ENCODE peak calls at places on chromosomes 2 and 18, in eight cellular contexts. Z, J, Y, P, E, D, V and U are unnamed samples.

GRCh38 chr2:241873081-241873802 is 3.7 kb downstream of the RTP5 start:
- DNase-seq in Z (no peak), J (no peak), Y (no peak), P (no peak), E (no peak), D (no peak), V (no peak), U (no peak)

GRCh38 chr2:1553671-1554295 is 140.5 kb downstream of the TPO start:
- DNase-seq in Z (peak), J (peak), Y (peak), P (no peak), E (peak), D (peak), V (no peak), U (no peak)

GRCh38 chr2:120239488-120240287 is 13.0 kb upstream of the RALB start:
- DNase-seq in Z (peak), J (peak), Y (peak), P (no peak), E (peak), D (peak), V (peak), U (no peak)

GRCh38 chr2:215764441-215765048 is 248.8 kb downstream of the MREG start:
- DNase-seq in Z (no peak), J (peak), Y (peak), P (no peak), E (no peak), D (no peak), V (no peak), U (no peak)

GRCh38 chr2:63788070-63788469 is 53.6 kb upstream of the UGP2 start:
- DNase-seq in Z (peak), J (peak), Y (peak), P (no peak), E (no peak), D (no peak), V (no peak), U (peak)

GRCh38 chr2:149184994-149185393 is 145.4 kb upstream of the LYPD6 start:
- DNase-seq in Z (no peak), J (no peak), Y (no peak), P (no peak), E (no peak), D (no peak), V (no peak), U (no peak)

GRCh38 chr2:112073875-112074274 is 18.8 kb downstream of the TMEM87B start:
- DNase-seq in Z (no peak), J (no peak), Y (peak), P (no peak), E (no peak), D (no peak), V (no peak), U (no peak)

GRCh38 chr18:2564373-2564772 is 6.9 kb downstream of the METTL4 start:
- DNase-seq in Z (no peak), J (no peak), Y (no peak), P (no peak), E (no peak), D (no peak), V (no peak), U (no peak)

GRCh38 chr2:191692502-191693115 is 14.7 kb downstream of the NABP1 start:
- DNase-seq in Z (no peak), J (no peak), Y (no peak), P (no peak), E (no peak), D (no peak), V (no peak), U (no peak)

GRCh38 chr2:66575625-66576371 is 140.9 kb downstream of the MEIS1 start:
- DNase-seq in Z (peak), J (peak), Y (no peak), P (no peak), E (peak), D (no peak), V (peak), U (no peak)

GRCh38 chr2:85802337-85803103 is 48.7 kb downstream of the ATOH8 start:
- DNase-seq in Z (no peak), J (peak), Y (no peak), P (no peak), E (no peak), D (no peak), V (no peak), U (no peak)

GRCh38 chr2:133766164-133766832 is 198.0 kb upstream of the NCKAP5 start:
- DNase-seq in Z (no peak), J (no peak), Y (no peak), P (no peak), E (no peak), D (no peak), V (no peak), U (no peak)

GRCh38 chr2:71563872-71564271 is 110.5 kb downstream of the DYSF start:
- DNase-seq in Z (no peak), J (no peak), Y (no peak), P (no peak), E (no peak), D (no peak), V (no peak), U (peak)

GRCh38 chr2:75523313-75524275 is 37.1 kb downstream of the EVA1A start:
- DNase-seq in Z (peak), J (peak), Y (peak), P (no peak), E (no peak), D (peak), V (no peak), U (no peak)

GRCh38 chr2:168712053-168712452 is 90.4 kb upstream of the NOSTRIN start:
- DNase-seq in Z (no peak), J (no peak), Y (no peak), P (no peak), E (no peak), D (no peak), V (no peak), U (no peak)

GRCh38 chr2:144520718-144521487 is 984 bp upstream of the ZEB2 start:
- DNase-seq in Z (no peak), J (peak), Y (no peak), P (no peak), E (no peak), D (no peak), V (no peak), U (no peak)

GRCh38 chr18:12497296-12497695 is 89.6 kb downstream of the PRELID3A start:
- DNase-seq in Z (no peak), J (no peak), Y (no peak), P (no peak), E (no peak), D (no peak), V (no peak), U (no peak)

GRCh38 chr2:135948642-135949355 is 36.6 kb downstream of the DARS1 start:
- DNase-seq in Z (peak), J (peak), Y (peak), P (no peak), E (no peak), D (peak), V (no peak), U (no peak)

GRCh38 chr2:187550797-187551306 is 3.4 kb downstream of the TFPI start:
- DNase-seq in Z (no peak), J (no peak), Y (no peak), P (no peak), E (no peak), D (no peak), V (no peak), U (no peak)

GRCh38 chr2:187553908-187554703 is at the start of gene TFPI:
- DNase-seq in Z (peak), J (peak), Y (peak), P (no peak), E (no peak), D (peak), V (no peak), U (no peak)

GRCh38 chr2:187554704-187555082 is 458 bp upstream of the TFPI start:
- DNase-seq in Z (no peak), J (no peak), Y (no peak), P (no peak), E (no peak), D (no peak), V (no peak), U (no peak)

GRCh38 chr2:187552959-187553681 is 1.1 kb downstream of the TFPI start:
- DNase-seq in Z (peak), J (peak), Y (peak), P (no peak), E (no peak), D (peak), V (no peak), U (no peak)

DNA sequence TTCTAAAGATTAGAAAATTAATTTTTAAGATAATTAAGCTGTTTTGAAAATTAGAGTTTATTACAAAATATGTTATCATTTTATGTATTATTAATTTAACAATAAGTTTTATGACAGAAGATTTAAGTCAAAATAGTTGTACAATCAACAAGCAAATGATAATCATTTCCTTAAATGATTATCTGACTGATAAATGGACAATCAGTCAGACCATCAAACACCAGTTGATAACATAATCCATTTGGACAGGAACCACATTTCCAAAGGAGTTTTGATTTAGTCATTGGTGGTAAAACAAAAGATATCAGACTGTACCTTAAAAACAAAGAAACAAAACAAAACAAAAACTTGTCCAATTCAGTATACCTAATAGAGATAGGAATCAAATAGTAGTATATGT is 1.9 kb downstream of the TFPI start:
- DNase-seq in Z (no peak), J (no peak), Y (no peak), P (no peak), E (no peak), D (no peak), V (no peak), U (no peak)
- H3K4me3 ChIP-seq in Z (peak), J (peak), Y (no peak), P (peak), E (no peak), D (peak), V (peak), U (no peak)

GRCh38 chr2:9896216-9896615 is 52.9 kb downstream of the TAF1B start:
- DNase-seq in Z (no peak), J (no peak), Y (no peak), P (no peak), E (no peak), D (no peak), V (no peak), U (no peak)
- H3K4me3 ChIP-seq in Z (no peak), J (no peak), Y (no peak), P (no peak), E (no peak), D (no peak), V (no peak), U (no peak)

DNA sequence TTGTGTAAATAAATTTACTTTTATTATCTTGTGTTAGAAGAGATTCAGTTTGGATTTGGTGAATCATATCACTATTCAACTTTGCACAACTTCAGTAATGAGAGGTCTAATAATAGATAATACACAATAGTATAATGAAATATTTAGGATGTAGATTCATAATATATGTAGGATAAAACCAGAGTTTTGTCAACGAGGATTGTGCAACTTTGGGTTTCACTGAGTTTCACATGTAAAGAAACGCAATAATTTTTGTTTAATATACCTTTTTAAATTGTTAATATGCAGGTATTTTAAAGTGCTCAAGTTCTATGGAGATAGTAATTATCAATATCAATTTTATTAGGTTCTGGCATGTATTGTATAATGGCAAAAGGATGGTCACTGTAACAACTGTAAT is 5.3 kb downstream of the CALCRL start:
- DNase-seq in Z (no peak), J (no peak), Y (no peak), P (no peak), E (no peak), D (no peak), V (no peak), U (no peak)
- H3K4me3 ChIP-seq in Z (no peak), J (no peak), Y (no peak), P (peak), E (no peak), D (no peak), V (peak), U (no peak)

GRCh38 chr18:70421471-70421870 is 132.6 kb downstream of the SOCS6 start:
- DNase-seq in Z (no peak), J (peak), Y (peak), P (no peak), E (no peak), D (peak), V (no peak), U (no peak)

GRCh38 chr18:70423120-70423519 is 134.3 kb downstream of the SOCS6 start:
- DNase-seq in Z (no peak), J (no peak), Y (no peak), P (no peak), E (no peak), D (no peak), V (no peak), U (no peak)

GRCh38 chr18:70423988-70424387 is 135.1 kb downstream of the SOCS6 start:
- DNase-seq in Z (no peak), J (peak), Y (peak), P (no peak), E (no peak), D (no peak), V (no peak), U (no peak)

GRCh38 chr18:70420151-70420898 is 131.5 kb downstream of the SOCS6 start:
- DNase-seq in Z (no peak), J (peak), Y (peak), P (no peak), E (no peak), D (peak), V (no peak), U (no peak)

GRCh38 chr18:70422061-70422965 is 133.5 kb downstream of the SOCS6 start:
- DNase-seq in Z (peak), J (peak), Y (peak), P (no peak), E (peak), D (peak), V (peak), U (peak)
- H3K4me3 ChIP-seq in Z (no peak), J (no peak), Y (no peak), P (no peak), E (no peak), D (no peak), V (no peak), U (no peak)

DNA sequence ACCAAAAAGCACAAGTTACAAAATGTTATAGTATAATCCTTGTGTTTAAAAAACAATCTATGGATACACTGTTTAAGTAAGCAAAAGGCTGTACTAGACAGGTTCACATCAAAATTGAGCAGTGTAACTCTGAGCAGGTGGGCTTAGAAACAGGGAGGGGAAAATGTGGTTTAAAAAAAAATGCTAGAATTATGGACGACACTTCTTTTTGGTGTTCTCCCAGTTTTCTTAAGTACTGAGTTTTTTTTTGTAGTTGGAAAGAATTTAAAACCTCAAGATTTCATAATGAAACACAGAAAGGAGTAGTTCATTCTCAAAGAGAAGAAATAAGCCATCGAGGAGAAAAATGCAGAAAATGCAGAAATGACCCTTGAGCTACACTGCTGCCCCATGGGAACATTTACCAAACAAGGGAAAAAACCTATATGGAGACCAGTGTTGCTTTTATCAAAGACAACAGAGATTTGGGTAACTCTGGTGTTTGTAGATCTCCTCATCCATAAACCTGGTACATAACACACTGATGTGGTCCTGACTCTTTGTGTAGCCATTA is 100.7 kb downstream of the MYO5B start:
- DNase-seq in Z (no peak), J (no peak), Y (no peak), P (no peak), E (no peak), D (no peak), V (no peak), U (no peak)
- H3K4me3 ChIP-seq in Z (no peak), J (no peak), Y (no peak), P (no peak), E (no peak), D (no peak), V (no peak), U (no peak)